ENCODE peak calls at places on chromosomes 3 and 15, in ten cellular contexts. Z, L, I, S, W, D, J, K, U and H are unnamed samples.

GRCh38 chr3:169659858-169660614 is 3.5 kb downstream of the MECOM start:
- DNase-seq in K (no peak), S (no peak), W (no peak), Z (no peak), D (no peak), I (no peak), L (no peak), U (no peak), J (no peak), H (no peak)

GRCh38 chr15:75153084-75153483 is 48.6 kb upstream of the C15orf39 start:
- DNase-seq in W (peak), S (no peak), I (no peak), L (peak), U (no peak), Z (no peak), D (no peak), J (no peak), K (peak), H (no peak)

GRCh38 chr3:188860147-188860546 is 311.6 kb upstream of the TPRG1 start:
- DNase-seq in Z (no peak), L (peak), K (no peak), I (no peak), S (no peak), D (no peak), J (no peak), W (no peak), U (no peak), H (no peak)

GRCh38 chr3:124935264-124935663 is 713 bp upstream of the MUC13 start:
- DNase-seq in L (no peak), U (no peak), D (no peak), W (no peak), I (no peak), Z (no peak), S (no peak), K (no peak), J (no peak), H (no peak)

GRCh38 chr15:79593119-79593869 is 161.2 kb downstream of the MINAR1 start:
- DNase-seq in K (peak), J (no peak), U (no peak), Z (no peak), I (no peak), L (peak), W (no peak), S (no peak), D (no peak), H (no peak)

GRCh38 chr15:99931703-99932603 is 198.7 kb upstream of the LYSMD4 start:
- DNase-seq in W (no peak), S (no peak), J (no peak), Z (no peak), L (peak), K (no peak), I (no peak), U (no peak), D (no peak), H (no peak)

GRCh38 chr15:98787190-98787589 is 138.9 kb downstream of the IGF1R start:
- DNase-seq in K (no peak), I (no peak), L (no peak), S (no peak), U (no peak), Z (no peak), W (no peak), D (no peak), J (no peak), H (no peak)

GRCh38 chr15:77251662-77252061 is 168.2 kb downstream of the PEAK1 start:
- DNase-seq in D (no peak), W (no peak), K (no peak), L (peak), I (no peak), Z (no peak), U (no peak), S (no peak), J (no peak), H (no peak)

GRCh38 chr3:169939320-169939719 is 27.3 kb upstream of the SEC62 start:
- DNase-seq in D (no peak), Z (no peak), J (no peak), S (no peak), W (no peak), L (no peak), U (no peak), K (no peak), I (no peak), H (no peak)

GRCh38 chr15:78461171-78461881 is 23.3 kb downstream of the IREB2 start:
- DNase-seq in W (peak), J (no peak), I (no peak), S (no peak), Z (no peak), K (no peak), L (no peak), D (peak), U (peak), H (no peak)

GRCh38 chr3:156997351-156997750 is 162.6 kb downstream of the CCNL1 start:
- DNase-seq in I (no peak), U (no peak), J (no peak), S (no peak), W (no peak), K (peak), L (no peak), Z (no peak), D (no peak), H (no peak)

GRCh38 chr3:4799266-4800256 is 179.7 kb upstream of the BHLHE40 start:
- DNase-seq in Z (no peak), D (no peak), U (no peak), J (no peak), W (no peak), S (no peak), L (no peak), K (no peak), I (no peak), H (no peak)

GRCh38 chr3:107557743-107558142 is 35.0 kb downstream of the BBX start:
- DNase-seq in D (no peak), W (no peak), I (no peak), S (no peak), U (no peak), L (no peak), Z (no peak), J (no peak), K (no peak), H (no peak)

GRCh38 chr3:123651449-123652345 is 66.8 kb upstream of the HACD2 start:
- DNase-seq in U (no peak), S (no peak), K (peak), W (no peak), D (no peak), I (no peak), Z (no peak), J (no peak), L (no peak), H (no peak)

GRCh38 chr3:133040696-133041523 is 2.7 kb downstream of the TMEM108 start:
- DNase-seq in U (no peak), Z (peak), J (peak), W (peak), I (peak), D (no peak), L (peak), S (no peak), K (peak), H (no peak)

GRCh38 chr3:152355744-152356665 is 87.3 kb downstream of the MBNL1 start:
- DNase-seq in Z (no peak), I (no peak), D (no peak), L (peak), J (no peak), W (no peak), S (no peak), U (no peak), K (peak), H (no peak)

GRCh38 chr3:123350971-123351370 is 97.9 kb downstream of the ADCY5 start:
- DNase-seq in L (no peak), S (no peak), Z (no peak), I (no peak), K (no peak), D (no peak), U (no peak), J (no peak), W (no peak), H (no peak)

GRCh38 chr15:63056843-63057242 is 14.3 kb downstream of the TPM1 start:
- DNase-seq in I (peak), J (no peak), U (no peak), D (no peak), L (no peak), Z (no peak), S (no peak), W (no peak), K (no peak), H (no peak)

GRCh38 chr15:72851586-72851985 is 68.0 kb upstream of the ADPGK start:
- DNase-seq in K (no peak), I (no peak), L (no peak), W (no peak), D (no peak), Z (no peak), J (no peak), U (no peak), S (no peak), H (no peak)

GRCh38 chr3:28122227-28122626 is 119.2 kb upstream of the CMC1 start:
- DNase-seq in U (no peak), L (no peak), Z (no peak), I (no peak), K (no peak), J (no peak), S (no peak), D (no peak), W (no peak), H (no peak)

GRCh38 chr3:182980204-182981037 is at the start of gene DCUN1D1:
- DNase-seq in Z (peak), U (peak), K (peak), W (peak), J (peak), L (peak), D (peak), S (peak), I (peak), H (peak)

GRCh38 chr3:58783845-58784244 is 117.3 kb upstream of the FAM3D start:
- DNase-seq in S (no peak), J (no peak), I (no peak), W (no peak), D (no peak), Z (no peak), U (no peak), K (no peak), L (no peak), H (no peak)

GRCh38 chr15:87967951-87968350 is 288.6 kb downstream of the NTRK3 start:
- DNase-seq in S (no peak), Z (no peak), I (no peak), U (no peak), L (peak), J (no peak), D (no peak), K (no peak), W (no peak), H (no peak)

GRCh38 chr15:41407341-41407740 is 5.0 kb upstream of the NDUFAF1 start:
- DNase-seq in W (no peak), K (no peak), L (no peak), S (no peak), D (no peak), J (no peak), I (no peak), Z (no peak), U (no peak), H (no peak)

GRCh38 chr3:160049038-160049437 is 60.4 kb downstream of the IL12A start:
- DNase-seq in L (no peak), U (no peak), S (no peak), I (no peak), D (no peak), J (no peak), W (no peak), K (no peak), Z (no peak), H (no peak)

GRCh38 chr3:3636815-3637214 is 162.4 kb upstream of the LRRN1 start:
- DNase-seq in I (no peak), K (no peak), J (no peak), Z (no peak), L (no peak), U (no peak), D (no peak), S (no peak), W (no peak), H (no peak)

GRCh38 chr3:134432236-134432635 is 53.5 kb downstream of the ANAPC13 start:
- DNase-seq in W (no peak), I (no peak), L (no peak), D (no peak), U (no peak), S (no peak), J (peak), Z (no peak), K (no peak), H (no peak)

GRCh38 chr15:60840703-60841411 is 361.9 kb upstream of the ICE2 start:
- DNase-seq in S (no peak), I (no peak), L (no peak), D (peak), W (peak), J (no peak), U (peak), Z (no peak), K (no peak), H (peak)